ENCODE peak calls at places on chromosomes 1 and 21, in seven cellular contexts. B, P, G, C, L, N and Y are unnamed samples.

GRCh38 chr1:19765623-19766022 is 34.1 kb downstream of the TMCO4 start:
- DNase-seq in B (no peak), P (no peak), G (no peak), C (peak), L (no peak), N (no peak), Y (no peak)

GRCh38 chr1:198879711-198880306 is 241.0 kb downstream of the PTPRC start:
- DNase-seq in B (no peak), P (no peak), G (no peak), C (no peak), L (no peak), N (no peak), Y (no peak)

GRCh38 chr1:173596097-173596825 is 6.6 kb downstream of the SLC9C2 start:
- DNase-seq in B (no peak), P (no peak), G (no peak), C (no peak), L (no peak), N (no peak), Y (no peak)

GRCh38 chr1:151790940-151791651 is 796 bp upstream of the TDRKH start:
- DNase-seq in B (no peak), P (peak), G (peak), C (peak), L (peak), N (peak), Y (no peak)

GRCh38 chr1:66493731-66494130 is 40.2 kb upstream of the SGIP1 start:
- DNase-seq in B (no peak), P (no peak), G (no peak), C (no peak), L (no peak), N (no peak), Y (no peak)

GRCh38 chr1:176073524-176074157 is 133.4 kb downstream of the COP1 start:
- DNase-seq in B (peak), P (peak), G (no peak), C (peak), L (peak), N (peak), Y (peak)

GRCh38 chr1:5993553-5994510 is 1.6 kb upstream of the NPHP4 start:
- DNase-seq in B (no peak), P (no peak), G (peak), C (no peak), L (peak), N (no peak), Y (no peak)

GRCh38 chr1:24255226-24255625 is 63.9 kb upstream of the GRHL3 start:
- DNase-seq in B (no peak), P (no peak), G (no peak), C (no peak), L (no peak), N (no peak), Y (no peak)

GRCh38 chr1:164772635-164773034 is 213.7 kb downstream of the PBX1 start:
- DNase-seq in B (peak), P (no peak), G (peak), C (peak), L (no peak), N (no peak), Y (peak)

GRCh38 chr1:234781241-234782056 is 171.5 kb upstream of the IRF2BP2 start:
- DNase-seq in B (peak), P (no peak), G (no peak), C (no peak), L (no peak), N (no peak), Y (no peak)

GRCh38 chr1:110150330-110151174 is at the start of gene SLC6A17:
- DNase-seq in B (no peak), P (peak), G (no peak), C (peak), L (peak), N (peak), Y (no peak)

GRCh38 chr1:57517587-57518397 is 93.9 kb upstream of the DAB1 start:
- DNase-seq in B (no peak), P (no peak), G (no peak), C (no peak), L (no peak), N (no peak), Y (no peak)

GRCh38 chr1:229478852-229479251 is 29.3 kb downstream of the NUP133 start:
- DNase-seq in B (no peak), P (no peak), G (no peak), C (no peak), L (no peak), N (no peak), Y (no peak)

GRCh38 chr21:42056996-42057689 is 14.0 kb upstream of the UMODL1 start:
- DNase-seq in B (peak), P (no peak), G (no peak), C (peak), L (peak), N (no peak), Y (peak)

GRCh38 chr1:171081220-171081993 is 9.3 kb upstream of the FMO3 start:
- DNase-seq in B (no peak), P (no peak), G (no peak), C (peak), L (peak), N (no peak), Y (no peak)

GRCh38 chr1:3471356-3472087 is 17.1 kb downstream of the ARHGEF16 start:
- DNase-seq in B (no peak), P (peak), G (peak), C (peak), L (no peak), N (peak), Y (no peak)

GRCh38 chr1:208278638-208279037 is 34.5 kb upstream of the PLXNA2 start:
- DNase-seq in B (no peak), P (no peak), G (no peak), C (no peak), L (no peak), N (no peak), Y (no peak)

GRCh38 chr1:210754931-210755670 is 378.8 kb downstream of the KCNH1 start:
- DNase-seq in B (no peak), P (no peak), G (no peak), C (no peak), L (peak), N (no peak), Y (no peak)